ENCODE peak calls at places on chromosomes 1 and 21, in eight cellular contexts. H, S, M, J, N, T, U and O are unnamed samples.

GRCh38 chr1:31725777-31726535 is 22.1 kb upstream of the COL16A1 start:
- DNase-seq in H (no peak), S (no peak), M (no peak), J (no peak), N (no peak), T (peak; percentile 38), U (no peak), O (peak; percentile 66)

GRCh38 chr1:204495078-204495753 is 611 bp upstream of the PIK3C2B start:
- DNase-seq in H (no peak), S (no peak), M (no peak), J (no peak), N (no peak), T (peak; percentile 50), U (peak; percentile 51), O (no peak)

GRCh38 chr1:78645728-78646127 is 3.9 kb upstream of the IFI44 start:
- DNase-seq in H (peak; percentile 21), S (peak; percentile 15), M (no peak), J (no peak), N (no peak), T (no peak), U (peak; percentile 48), O (no peak)

GRCh38 chr1:53644496-53644895 is 94.5 kb downstream of the GLIS1 start:
- DNase-seq in H (no peak), S (no peak), M (peak; percentile 15), J (peak; percentile 11), N (no peak), T (no peak), U (no peak), O (no peak)

GRCh38 chr1:173580081-173580480 is 22.8 kb downstream of the SLC9C2 start:
- DNase-seq in H (no peak), S (no peak), M (no peak), J (no peak), N (no peak), T (no peak), U (no peak), O (no peak)

GRCh38 chr1:35454616-35455015 is 102.6 kb downstream of the KIAA0319L start:
- DNase-seq in H (peak; percentile 42), S (no peak), M (no peak), J (no peak), N (no peak), T (no peak), U (no peak), O (no peak)

GRCh38 chr1:204513117-204513716 is 3.0 kb upstream of the MDM4 start:
- DNase-seq in H (no peak), S (no peak), M (no peak), J (no peak), N (no peak), T (peak; percentile 96), U (peak; percentile 86), O (no peak)

GRCh38 chr1:222914861-222915632 is 100.2 kb downstream of the DISP1 start:
- DNase-seq in H (peak; percentile 28), S (no peak), M (no peak), J (no peak), N (no peak), T (no peak), U (no peak), O (no peak)

GRCh38 chr21:44802396-44803153 is 955 bp upstream of the UBE2G2 start:
- DNase-seq in H (no peak), S (no peak), M (no peak), J (no peak), N (no peak), T (peak; percentile 20), U (no peak), O (no peak)

GRCh38 chr21:42858185-42858847 is 21.0 kb downstream of the WDR4 start:
- DNase-seq in H (no peak), S (no peak), M (no peak), J (no peak), N (no peak), T (no peak), U (no peak), O (no peak)

GRCh38 chr21:42858957-42859890 is 20.1 kb downstream of the WDR4 start:
- DNase-seq in H (no peak), S (no peak), M (no peak), J (no peak), N (no peak), T (no peak), U (no peak), O (no peak)

GRCh38 chr21:42855937-42856335 is 23.4 kb downstream of the WDR4 start:
- DNase-seq in H (no peak), S (no peak), M (no peak), J (no peak), N (no peak), T (no peak), U (no peak), O (no peak)

GRCh38 chr21:42855143-42855936 is 24.0 kb downstream of the WDR4 start:
- DNase-seq in H (no peak), S (no peak), M (no peak), J (no peak), N (no peak), T (no peak), U (no peak), O (no peak)

DNA sequence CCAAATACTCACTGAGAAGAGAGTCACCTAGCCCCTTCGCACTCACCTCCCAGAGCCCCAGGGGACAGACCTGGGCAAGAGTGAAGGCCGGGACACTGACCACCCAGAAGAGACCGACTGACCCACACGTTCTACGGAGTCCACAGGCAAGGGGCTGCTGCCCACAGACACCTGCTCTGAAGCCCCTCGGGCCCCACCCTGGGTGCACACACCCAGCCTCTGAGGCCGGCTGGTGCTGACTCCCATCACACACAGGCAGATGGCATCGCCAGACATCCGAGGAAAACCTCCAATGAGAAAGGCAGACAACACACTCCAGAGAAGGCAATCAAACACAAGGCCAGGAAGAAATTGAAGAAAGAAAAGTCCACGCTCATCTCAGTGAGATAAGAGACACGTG is 22.1 kb downstream of the WDR4 start:
- DNase-seq in H (no peak), S (no peak), M (no peak), J (no peak), N (no peak), T (no peak), U (no peak), O (no peak)
- H3K36me3 ChIP-seq in H (peaks cover 60% of the 10 kb centered on the region), S (peaks cover 82% of the 10 kb centered on the region), M (peaks cover 5% of the 10 kb centered on the region), J (peaks cover 100% of the 10 kb centered on the region), N (peaks cover 4% of the 10 kb centered on the region), T (peaks cover 95% of the 10 kb centered on the region), U (peaks cover 55% of the 10 kb centered on the region), O (peaks cover 53% of the 10 kb centered on the region)

GRCh38 chr1:39205102-39205780 is 746 bp downstream of the MACF1 start:
- DNase-seq in H (peak; percentile 45), S (peak; percentile 50), M (no peak), J (peak; percentile 77), N (no peak), T (peak; percentile 66), U (peak; percentile 86), O (peak; percentile 23)
- H3K4me1 ChIP-seq in H (peaks cover 37% of the 10 kb centered on the region), S (peaks cover 35% of the 10 kb centered on the region), M (peaks cover 6% of the 10 kb centered on the region), J (peaks cover 15% of the 10 kb centered on the region), N (no peaks in the 10 kb centered on the region), T (peaks cover 48% of the 10 kb centered on the region), U (peaks cover 32% of the 10 kb centered on the region), O (peaks cover 8% of the 10 kb centered on the region)

DNA sequence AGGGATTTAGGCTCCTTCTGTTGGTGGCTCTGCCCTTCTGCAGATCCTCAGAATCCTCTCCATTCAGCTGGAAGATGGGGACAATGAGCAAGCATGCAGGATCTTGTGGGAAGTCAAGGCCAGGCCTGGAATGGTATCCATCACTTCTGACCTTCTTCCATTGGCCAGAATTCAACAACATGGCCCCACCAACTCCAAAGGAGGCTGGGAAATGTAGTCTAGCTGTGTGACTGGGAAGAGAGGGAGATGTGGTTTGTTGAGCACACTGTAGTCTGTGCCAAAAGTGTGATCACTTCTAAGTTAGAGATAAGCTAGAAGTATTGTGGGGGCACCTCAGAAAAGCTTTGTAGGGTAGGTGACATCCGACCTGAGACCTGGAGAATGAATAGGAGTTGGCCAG is 60.4 kb upstream of the WNT4 start:
- DNase-seq in H (no peak), S (no peak), M (no peak), J (no peak), N (no peak), T (no peak), U (no peak), O (no peak)
- H3K36me3 ChIP-seq in H (no peaks in the 10 kb centered on the region), S (no peaks in the 10 kb centered on the region), M (no peaks in the 10 kb centered on the region), J (no peaks in the 10 kb centered on the region), N (no peaks in the 10 kb centered on the region), T (no peaks in the 10 kb centered on the region), U (no peaks in the 10 kb centered on the region), O (no peaks in the 10 kb centered on the region)

DNA sequence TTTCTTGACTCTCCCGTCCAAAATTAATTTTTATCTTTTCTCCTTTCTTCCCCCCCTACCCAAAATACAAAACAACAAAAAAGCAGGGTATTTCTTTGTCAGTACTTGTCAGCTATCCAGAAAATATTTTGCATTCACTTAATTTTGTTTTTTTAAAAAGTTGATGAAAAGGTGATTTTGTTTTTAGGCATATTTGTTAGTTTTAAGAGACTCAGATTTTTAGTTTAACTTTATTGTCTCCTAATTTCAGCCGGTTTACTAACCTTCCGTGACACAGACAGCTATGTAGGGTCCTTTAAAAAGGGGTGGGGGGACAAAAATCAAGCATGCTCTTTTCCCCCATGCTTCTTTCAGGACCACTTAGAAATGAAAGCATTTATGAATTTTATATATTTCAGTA is 1.5 kb downstream of the PBX1 start:
- DNase-seq in H (no peak), S (no peak), M (no peak), J (no peak), N (no peak), T (no peak), U (no peak), O (no peak)
- H3K4me1 ChIP-seq in H (peaks cover 46% of the 10 kb centered on the region), S (peaks cover 24% of the 10 kb centered on the region), M (peaks cover 23% of the 10 kb centered on the region), J (no peaks in the 10 kb centered on the region), N (no peaks in the 10 kb centered on the region), T (no peaks in the 10 kb centered on the region), U (no peaks in the 10 kb centered on the region), O (peaks cover 2% of the 10 kb centered on the region)

DNA sequence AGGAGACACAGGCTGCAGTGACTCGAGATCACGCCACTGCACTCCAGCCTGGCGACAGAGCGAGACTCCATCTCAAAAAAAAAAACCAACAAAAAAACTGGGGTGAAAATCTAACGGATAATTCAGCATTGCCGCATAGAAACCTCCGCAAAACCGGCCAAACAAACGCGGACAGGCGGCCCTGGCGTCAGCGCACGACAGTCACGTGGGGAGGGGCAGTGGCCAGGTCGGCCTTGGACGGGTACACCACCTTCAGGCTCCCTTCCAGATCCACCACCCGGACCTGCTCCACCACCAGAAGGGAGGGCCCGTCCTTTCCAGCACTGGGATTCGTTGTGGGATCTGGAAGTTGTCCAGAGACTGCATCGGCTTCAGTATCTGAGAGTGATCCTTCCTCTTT is 8.4 kb downstream of the SMIM1 start:
- DNase-seq in H (no peak), S (no peak), M (no peak), J (no peak), N (no peak), T (no peak), U (no peak), O (no peak)
- H3K36me3 ChIP-seq in H (peaks cover 42% of the 10 kb centered on the region), S (peaks cover 72% of the 10 kb centered on the region), M (peaks cover 3% of the 10 kb centered on the region), J (peaks cover 76% of the 10 kb centered on the region), N (peaks cover 7% of the 10 kb centered on the region), T (peaks cover 73% of the 10 kb centered on the region), U (peaks cover 42% of the 10 kb centered on the region), O (no peaks in the 10 kb centered on the region)

DNA sequence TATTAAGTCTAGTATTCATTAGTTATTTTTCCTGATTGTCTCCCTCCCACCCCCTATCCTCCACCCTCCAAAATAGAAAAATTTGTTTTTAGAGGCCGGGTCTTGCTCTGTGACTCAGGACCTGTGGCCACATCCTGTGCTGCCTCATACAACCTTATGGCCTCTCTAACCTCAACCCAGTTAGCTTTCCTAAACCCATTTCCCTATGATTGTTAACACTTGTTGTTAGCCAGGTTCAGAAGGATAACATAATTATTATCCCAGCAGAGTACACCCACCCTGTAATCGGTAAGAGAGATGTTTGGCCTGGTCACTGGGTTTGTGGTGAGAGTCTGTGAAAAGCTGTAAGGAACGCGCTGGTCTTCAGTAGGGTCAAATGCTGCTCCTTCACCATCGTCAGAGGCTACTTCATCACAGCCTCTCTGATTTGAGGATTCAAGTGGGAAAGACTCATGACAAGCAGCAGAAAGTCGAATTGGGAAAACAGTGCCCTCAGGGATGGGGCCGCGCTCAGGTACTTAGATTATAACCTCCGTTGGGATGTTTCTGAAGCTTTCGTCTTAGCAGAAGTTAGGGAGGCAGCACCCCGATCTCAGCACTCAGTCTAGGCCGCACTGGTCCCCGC is 35.9 kb upstream of the HMGN1 start:
- DNase-seq in H (peak; percentile 45), S (no peak), M (no peak), J (no peak), N (no peak), T (no peak), U (no peak), O (no peak)
- H3K4me1 ChIP-seq in H (peaks cover 30% of the 10 kb centered on the region), S (peaks cover 44% of the 10 kb centered on the region), M (peaks cover 19% of the 10 kb centered on the region), J (peaks cover 26% of the 10 kb centered on the region), N (peaks cover 8% of the 10 kb centered on the region), T (peaks cover 29% of the 10 kb centered on the region), U (peaks cover 32% of the 10 kb centered on the region), O (no peaks in the 10 kb centered on the region)